ENCODE peak calls at places on chromosomes 11 and 22, in ten cellular contexts. One of them, this sample, is unnamed.
A peak's percentile ranks its signal among the peaks of the same experiment; 100 is the strongest.

GRCh38 chr11:114295676-114296081 is 520 bp upstream of the NNMT start:
- DNase-seq in GM12878: no peak
- DNase-seq in IMR-90: no peak
- DNase-seq in mucosa of descending colon: no peak
- DNase-seq in upper lobe of right lung: no peak
- DNase-seq in cardiac fibroblast: no peak
- DNase-seq in bronchial epithelial cell: no peak
- DNase-seq in transverse colon: no peak
- DNase-seq in NB4: no peak
- DNase-seq in tibial nerve: no peak
- DNase-seq in this sample: no peak

GRCh38 chr22:33568934-33569496 is 351.3 kb downstream of the LARGE1 start:
- DNase-seq in tibial nerve: no peak
- DNase-seq in mucosa of descending colon: no peak
- DNase-seq in NB4: no peak
- DNase-seq in transverse colon: no peak
- DNase-seq in cardiac fibroblast: no peak
- DNase-seq in IMR-90: peak; percentile 36
- DNase-seq in GM12878: no peak
- DNase-seq in upper lobe of right lung: no peak
- DNase-seq in bronchial epithelial cell: no peak
- DNase-seq in this sample: no peak

GRCh38 chr11:135033545-135033944 is 621.5 kb upstream of the B3GAT1 start:
- DNase-seq in upper lobe of right lung: no peak
- DNase-seq in bronchial epithelial cell: no peak
- DNase-seq in IMR-90: no peak
- DNase-seq in tibial nerve: no peak
- DNase-seq in mucosa of descending colon: no peak
- DNase-seq in transverse colon: no peak
- DNase-seq in GM12878: no peak
- DNase-seq in NB4: peak; percentile 15
- DNase-seq in cardiac fibroblast: peak; percentile 1
- DNase-seq in this sample: peak; percentile 1

GRCh38 chr11:13928566-13929251 is 33.8 kb upstream of the SPON1 start:
- DNase-seq in transverse colon: no peak
- DNase-seq in upper lobe of right lung: no peak
- DNase-seq in NB4: peak; percentile 65
- DNase-seq in mucosa of descending colon: no peak
- DNase-seq in cardiac fibroblast: peak; percentile 87
- DNase-seq in GM12878: no peak
- DNase-seq in IMR-90: peak; percentile 28
- DNase-seq in tibial nerve: no peak
- DNase-seq in bronchial epithelial cell: peak; percentile 84
- DNase-seq in this sample: peak; percentile 52

GRCh38 chr11:99865951-99866350 is 821.1 kb upstream of the ARHGAP42 start:
- DNase-seq in IMR-90: no peak
- DNase-seq in upper lobe of right lung: no peak
- DNase-seq in mucosa of descending colon: no peak
- DNase-seq in GM12878: no peak
- DNase-seq in bronchial epithelial cell: no peak
- DNase-seq in tibial nerve: no peak
- DNase-seq in cardiac fibroblast: no peak
- DNase-seq in NB4: no peak
- DNase-seq in transverse colon: no peak
- DNase-seq in this sample: no peak

GRCh38 chr11:8871283-8871775 is 39.7 kb upstream of the AKIP1 start:
- DNase-seq in bronchial epithelial cell: peak; percentile 41
- DNase-seq in upper lobe of right lung: peak; percentile 69
- DNase-seq in transverse colon: peak; percentile 57
- DNase-seq in tibial nerve: peak; percentile 77
- DNase-seq in GM12878: no peak
- DNase-seq in NB4: no peak
- DNase-seq in IMR-90: peak; percentile 94
- DNase-seq in cardiac fibroblast: peak; percentile 95
- DNase-seq in mucosa of descending colon: peak; percentile 56
- DNase-seq in this sample: peak; percentile 93

GRCh38 chr22:33082221-33082620 is 24.0 kb upstream of the SYN3 start:
- DNase-seq in upper lobe of right lung: no peak
- DNase-seq in IMR-90: no peak
- DNase-seq in NB4: no peak
- DNase-seq in tibial nerve: no peak
- DNase-seq in cardiac fibroblast: no peak
- DNase-seq in GM12878: no peak
- DNase-seq in transverse colon: no peak
- DNase-seq in mucosa of descending colon: no peak
- DNase-seq in bronchial epithelial cell: no peak
- DNase-seq in this sample: no peak

GRCh38 chr11:25970726-25971508 is 361.0 kb upstream of the ANO3 start:
- DNase-seq in upper lobe of right lung: no peak
- DNase-seq in IMR-90: no peak
- DNase-seq in cardiac fibroblast: no peak
- DNase-seq in GM12878: no peak
- DNase-seq in mucosa of descending colon: no peak
- DNase-seq in tibial nerve: no peak
- DNase-seq in NB4: no peak
- DNase-seq in transverse colon: no peak
- DNase-seq in bronchial epithelial cell: peak; percentile 93
- DNase-seq in this sample: no peak

GRCh38 chr11:92397356-92397755 is 172.7 kb downstream of the FAT3 start:
- DNase-seq in transverse colon: no peak
- DNase-seq in GM12878: no peak
- DNase-seq in NB4: no peak
- DNase-seq in mucosa of descending colon: no peak
- DNase-seq in upper lobe of right lung: no peak
- DNase-seq in tibial nerve: no peak
- DNase-seq in IMR-90: no peak
- DNase-seq in cardiac fibroblast: no peak
- DNase-seq in bronchial epithelial cell: no peak
- DNase-seq in this sample: no peak

GRCh38 chr11:92396133-92396532 is 171.5 kb downstream of the FAT3 start:
- DNase-seq in mucosa of descending colon: no peak
- DNase-seq in upper lobe of right lung: no peak
- DNase-seq in cardiac fibroblast: no peak
- DNase-seq in IMR-90: no peak
- DNase-seq in bronchial epithelial cell: no peak
- DNase-seq in transverse colon: no peak
- DNase-seq in tibial nerve: no peak
- DNase-seq in GM12878: no peak
- DNase-seq in NB4: no peak
- DNase-seq in this sample: no peak

GRCh38 chr11:92401507-92401906 is 176.9 kb downstream of the FAT3 start:
- DNase-seq in bronchial epithelial cell: no peak
- DNase-seq in upper lobe of right lung: no peak
- DNase-seq in GM12878: no peak
- DNase-seq in IMR-90: no peak
- DNase-seq in tibial nerve: no peak
- DNase-seq in mucosa of descending colon: no peak
- DNase-seq in NB4: no peak
- DNase-seq in cardiac fibroblast: no peak
- DNase-seq in transverse colon: no peak
- DNase-seq in this sample: no peak

DNA sequence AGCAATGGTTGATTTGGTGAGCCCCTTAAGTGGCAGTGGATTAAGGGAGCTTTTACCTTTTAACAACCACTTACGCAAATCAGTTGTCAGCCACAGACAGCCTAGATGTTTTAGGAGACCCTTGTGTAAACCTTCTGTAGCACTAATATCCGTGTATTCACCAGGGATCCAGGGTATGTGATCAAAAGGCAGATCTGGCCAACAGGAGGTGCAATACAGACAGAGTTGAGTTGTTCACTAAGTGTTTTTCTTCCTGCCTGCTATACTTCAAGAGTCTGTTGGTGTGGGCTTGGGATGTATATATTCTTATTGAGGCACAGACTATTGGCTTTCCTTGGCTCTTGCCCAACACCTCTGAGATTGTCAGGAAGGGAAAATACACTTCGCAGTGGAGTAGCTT is 175.1 kb downstream of the FAT3 start:
- DNase-seq in GM12878: no peak
- DNase-seq in cardiac fibroblast: no peak
- DNase-seq in mucosa of descending colon: no peak
- DNase-seq in tibial nerve: no peak
- DNase-seq in upper lobe of right lung: no peak
- DNase-seq in bronchial epithelial cell: no peak
- DNase-seq in IMR-90: no peak
- DNase-seq in transverse colon: no peak
- DNase-seq in NB4: peak; percentile 5
- DNase-seq in this sample: no peak
- TF ChIP-seq CTCF in GM12878: no peak
- TF ChIP-seq CTCF in cardiac fibroblast: no peak
- TF ChIP-seq CTCF in mucosa of descending colon: no peak
- TF ChIP-seq CTCF in tibial nerve: no peak
- TF ChIP-seq CTCF in upper lobe of right lung: no peak
- TF ChIP-seq CTCF in bronchial epithelial cell: no peak
- TF ChIP-seq CTCF in IMR-90: peak; percentile 4
- TF ChIP-seq CTCF in transverse colon: no peak
- TF ChIP-seq CTCF in NB4: peak; percentile 6
- TF ChIP-seq CTCF in this sample: no peak

DNA sequence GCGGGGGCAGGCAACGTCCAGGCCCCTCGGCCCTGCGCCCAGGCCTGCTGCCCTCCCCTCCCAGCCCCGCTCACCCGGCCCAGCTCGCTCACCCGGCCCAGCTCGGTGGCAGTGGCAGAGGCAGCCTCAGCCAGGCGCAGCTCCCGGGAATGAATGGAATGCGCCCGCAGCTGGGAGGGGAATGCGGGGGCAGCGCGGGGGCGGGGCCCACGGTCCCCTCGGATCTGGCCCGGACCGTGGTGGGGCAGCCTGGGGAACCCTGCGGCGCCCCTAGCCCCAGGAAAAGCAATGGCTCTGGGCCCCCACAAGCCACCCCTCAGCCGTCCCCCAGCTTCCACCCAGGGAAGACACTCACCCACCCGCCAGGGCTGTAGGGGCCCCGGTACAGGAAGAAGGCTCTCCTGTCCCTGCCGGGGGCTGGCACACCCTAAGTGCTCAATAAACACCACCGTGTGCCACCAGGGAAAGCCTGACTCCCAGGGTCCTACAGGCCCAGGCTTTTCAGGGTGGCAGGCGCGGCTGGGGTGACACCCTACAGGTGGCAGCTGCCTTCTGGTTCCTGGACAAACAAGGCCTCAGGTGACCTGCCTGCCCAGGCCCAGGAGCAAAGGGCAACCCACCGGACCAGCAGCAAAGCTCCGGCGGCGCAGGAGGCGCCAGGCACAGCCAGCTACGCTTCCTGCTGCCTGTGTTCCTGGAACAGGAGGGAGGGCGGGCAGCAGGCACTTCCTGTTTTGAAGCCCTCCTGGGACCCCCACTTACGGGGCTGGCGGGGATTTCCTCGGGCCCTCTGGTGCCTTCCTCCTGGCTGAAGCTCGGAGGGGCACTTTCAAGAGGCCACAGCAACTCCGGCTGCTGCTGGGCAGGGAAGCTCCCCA is 13.8 kb downstream of the PLXNB2 start:
- DNase-seq in cardiac fibroblast: peak; percentile 90
- DNase-seq in transverse colon: peak; percentile 85
- DNase-seq in mucosa of descending colon: peak; percentile 92
- DNase-seq in IMR-90: peak; percentile 60
- DNase-seq in GM12878: no peak
- DNase-seq in NB4: peak; percentile 59
- DNase-seq in tibial nerve: no peak
- DNase-seq in bronchial epithelial cell: peak; percentile 33
- DNase-seq in upper lobe of right lung: peak; percentile 92
- DNase-seq in this sample: peak; percentile 65
- H3K4me3 ChIP-seq in cardiac fibroblast: no peak overlapping the region
- H3K4me3 ChIP-seq in transverse colon: peak overlapping the region; percentile 38
- H3K4me3 ChIP-seq in mucosa of descending colon: no peak overlapping the region
- H3K4me3 ChIP-seq in IMR-90: peak overlapping the region; percentile 41
- H3K4me3 ChIP-seq in GM12878: peak overlapping the region; percentile 19
- H3K4me3 ChIP-seq in NB4: no peak overlapping the region
- H3K4me3 ChIP-seq in tibial nerve: peak overlapping the region; percentile 38
- H3K4me3 ChIP-seq in bronchial epithelial cell: peak overlapping the region; percentile 21
- H3K4me3 ChIP-seq in upper lobe of right lung: peak overlapping the region; percentile 39
- H3K4me3 ChIP-seq in this sample: no peak overlapping the region

GRCh38 chr11:118258410-118258809 is 5.7 kb downstream of the MPZL2 start:
- DNase-seq in upper lobe of right lung: no peak
- DNase-seq in GM12878: no peak
- DNase-seq in tibial nerve: no peak
- DNase-seq in mucosa of descending colon: no peak
- DNase-seq in IMR-90: no peak
- DNase-seq in transverse colon: no peak
- DNase-seq in cardiac fibroblast: no peak
- DNase-seq in bronchial epithelial cell: peak; percentile 38
- DNase-seq in NB4: peak; percentile 29
- DNase-seq in this sample: no peak
- TF ChIP-seq CTCF in upper lobe of right lung: peak; percentile 14
- TF ChIP-seq CTCF in GM12878: no peak
- TF ChIP-seq CTCF in tibial nerve: no peak
- TF ChIP-seq CTCF in mucosa of descending colon: no peak
- TF ChIP-seq CTCF in IMR-90: no peak
- TF ChIP-seq CTCF in transverse colon: no peak
- TF ChIP-seq CTCF in cardiac fibroblast: peak; percentile 17
- TF ChIP-seq CTCF in bronchial epithelial cell: peak; percentile 37
- TF ChIP-seq CTCF in NB4: no peak
- TF ChIP-seq CTCF in this sample: peak; percentile 20

DNA sequence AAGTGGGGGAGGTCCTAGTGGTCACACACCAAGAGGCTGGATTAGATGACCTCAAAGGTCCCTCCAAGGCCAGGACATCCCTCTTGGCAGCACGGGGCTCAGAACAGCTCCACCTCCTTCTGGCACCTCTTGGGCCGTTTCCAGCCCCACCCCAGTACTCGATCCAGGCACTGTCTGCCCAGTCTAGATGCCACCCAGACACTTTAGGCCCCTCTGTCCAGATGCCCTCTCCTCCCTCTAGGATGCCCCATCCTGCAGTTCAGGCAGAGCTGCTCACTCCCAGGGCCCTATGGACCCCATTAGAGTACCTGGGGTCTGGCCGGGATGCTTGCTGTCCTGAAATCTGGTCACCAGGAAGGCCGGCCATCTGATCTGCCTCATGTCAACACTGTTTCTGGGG is 34.7 kb upstream of the PRR5 start:
- DNase-seq in transverse colon: no peak
- DNase-seq in IMR-90: no peak
- DNase-seq in bronchial epithelial cell: no peak
- DNase-seq in cardiac fibroblast: no peak
- DNase-seq in upper lobe of right lung: no peak
- DNase-seq in NB4: no peak
- DNase-seq in tibial nerve: no peak
- DNase-seq in mucosa of descending colon: peak; percentile 47
- DNase-seq in GM12878: no peak
- DNase-seq in this sample: no peak
- H3K4me3 ChIP-seq in transverse colon: no peak overlapping the region
- H3K4me3 ChIP-seq in IMR-90: no peak overlapping the region
- H3K4me3 ChIP-seq in bronchial epithelial cell: no peak overlapping the region
- H3K4me3 ChIP-seq in cardiac fibroblast: no peak overlapping the region
- H3K4me3 ChIP-seq in upper lobe of right lung: no peak overlapping the region
- H3K4me3 ChIP-seq in NB4: no peak overlapping the region
- H3K4me3 ChIP-seq in tibial nerve: no peak overlapping the region
- H3K4me3 ChIP-seq in mucosa of descending colon: no peak overlapping the region
- H3K4me3 ChIP-seq in GM12878: no peak overlapping the region
- H3K4me3 ChIP-seq in this sample: no peak overlapping the region

GRCh38 chr22:45542001-45542520 is 39.4 kb downstream of the FBLN1 start:
- DNase-seq in mucosa of descending colon: no peak
- DNase-seq in NB4: peak; percentile 34
- DNase-seq in GM12878: no peak
- DNase-seq in tibial nerve: no peak
- DNase-seq in cardiac fibroblast: no peak
- DNase-seq in IMR-90: no peak
- DNase-seq in bronchial epithelial cell: no peak
- DNase-seq in transverse colon: no peak
- DNase-seq in upper lobe of right lung: no peak
- DNase-seq in this sample: no peak
- TF ChIP-seq CTCF in mucosa of descending colon: no peak
- TF ChIP-seq CTCF in NB4: no peak
- TF ChIP-seq CTCF in GM12878: no peak
- TF ChIP-seq CTCF in tibial nerve: no peak
- TF ChIP-seq CTCF in cardiac fibroblast: no peak
- TF ChIP-seq CTCF in IMR-90: no peak
- TF ChIP-seq CTCF in bronchial epithelial cell: no peak
- TF ChIP-seq CTCF in transverse colon: no peak
- TF ChIP-seq CTCF in upper lobe of right lung: no peak
- TF ChIP-seq CTCF in this sample: no peak